ENCODE peak calls at places on chromosomes 5 and 9, in ten cellular contexts. P is activated effector memory CD4-positive, alpha-beta T cell treated with Interleukin-2 at 50 U/mL for 16 hours; C is NCI-H2029; A is stimulated activated CD4-positive, alpha-beta T cell treated with anti-CD3 and anti-CD28 coated beads, Interleukin-15, amount 100 ng/mL, for 24 hours; H is colonic mucosa; B is HT-29; F is GM12891; T is SJSA1; Y is CD4-positive, CD25-positive, alpha-beta regulatory T cell; S is Calu3. Z is an unnamed sample.

GRCh38 chr9:4714266-4715016 is 26.6 kb downstream of the AK3 start:
- DNase-seq in P (no peak), C (no peak), Y (no peak), T (peak), S (no peak), A (no peak), F (no peak), H (no peak), B (no peak), Z (no peak)

GRCh38 chr5:55546991-55547390 is 12.2 kb upstream of the PLPP1 start:
- DNase-seq in B (peak), S (peak), A (no peak), F (no peak), Y (no peak), T (no peak), C (no peak), P (no peak), H (no peak), Z (no peak)

GRCh38 chr9:23849379-23849778 is 23.3 kb upstream of the ELAVL2 start:
- DNase-seq in Y (no peak), P (no peak), S (no peak), C (no peak), A (no peak), B (no peak), H (no peak), T (no peak), F (no peak), Z (no peak)

GRCh38 chr9:84254972-84255371 is 85.6 kb downstream of the SLC28A3 start:
- DNase-seq in P (no peak), H (no peak), B (peak), A (no peak), F (no peak), T (no peak), C (peak), Y (no peak), S (peak), Z (no peak)

GRCh38 chr5:176737001-176737745 is 73.2 kb upstream of the UNC5A start:
- DNase-seq in A (no peak), S (no peak), H (no peak), B (no peak), F (no peak), T (no peak), C (no peak), Y (no peak), P (no peak), Z (peak)

GRCh38 chr5:91849069-91849468 is 466.0 kb upstream of the ARRDC3 start:
- DNase-seq in H (no peak), A (no peak), P (no peak), B (no peak), F (no peak), T (no peak), Y (no peak), S (no peak), C (no peak), Z (no peak)

GRCh38 chr9:114359801-114360200 is 28.0 kb downstream of the AKNA start:
- DNase-seq in T (no peak), S (no peak), P (no peak), Y (no peak), H (no peak), C (no peak), F (no peak), A (no peak), B (no peak), Z (no peak)

GRCh38 chr5:116371935-116372334 is 202.7 kb downstream of the SEMA6A start:
- DNase-seq in T (no peak), Y (no peak), C (no peak), S (no peak), F (no peak), B (no peak), A (no peak), P (no peak), H (no peak), Z (no peak)

GRCh38 chr9:132732326-132732725 is 62.1 kb downstream of the GTF3C4 start:
- DNase-seq in F (no peak), H (no peak), S (no peak), A (no peak), Y (no peak), B (no peak), T (no peak), P (no peak), C (no peak), Z (no peak)

GRCh38 chr9:95138474-95138873 is 179.0 kb downstream of the FANCC start:
- DNase-seq in P (no peak), Y (no peak), C (peak), F (no peak), B (no peak), A (no peak), H (no peak), S (no peak), T (no peak), Z (no peak)